ENCODE peak calls at places on chromosomes 4 and X, in five cellular contexts. Y, U, C, K and L are unnamed samples.

GRCh38 chrX:63652086-63652775 is 132.8 kb downstream of the ARHGEF9 start:
- ATAC-seq in U (no peak), K (no peak), Y (no peak), C (no peak), L (no peak)

GRCh38 chrX:130772313-130773140 is 130.5 kb downstream of the ENOX2 start:
- ATAC-seq in C (peak), K (no peak), U (no peak), Y (no peak), L (no peak)

GRCh38 chrX:101078716-101079115 is at the start of gene TMEM35A:
- ATAC-seq in Y (no peak), K (no peak), C (no peak), U (no peak), L (no peak)

GRCh38 chrX:10033360-10034007 is 66.3 kb downstream of the CLDN34 start:
- ATAC-seq in K (no peak), Y (no peak), C (no peak), U (no peak), L (no peak)

GRCh38 chrX:140432328-140433025 is 72.4 kb downstream of the SOX3 start:
- ATAC-seq in K (no peak), C (no peak), U (no peak), Y (no peak), L (no peak)

GRCh38 chr4:23028875-23029274 is 336.1 kb downstream of the GBA3 start:
- ATAC-seq in Y (no peak), C (no peak), K (no peak), U (no peak), L (no peak)

GRCh38 chr4:99507349-99507748 is 3.5 kb upstream of the C4orf17 start:
- ATAC-seq in U (peak), K (peak), Y (no peak), C (no peak), L (no peak)

GRCh38 chr4:184273166-184274147 is 55.8 kb upstream of the ENPP6 start:
- ATAC-seq in U (no peak), K (peak), C (no peak), Y (no peak), L (peak)

GRCh38 chrX:66728818-66729271 is 90.0 kb upstream of the EDA2R start:
- ATAC-seq in Y (peak), C (peak), K (peak), U (peak), L (no peak)